ENCODE peak calls at places on chromosomes 6 and 20, in six cellular contexts. I, Q, V, F, P and U are unnamed samples.
A peak's percentile ranks its signal among the peaks of the same experiment; 100 is the strongest.

GRCh38 chr20:10260316-10260715 is 41.7 kb downstream of the SNAP25 start:
- DNase-seq in I (no peak), Q (no peak), V (no peak), F (no peak), P (no peak), U (no peak)

GRCh38 chr20:57829805-57830514 is 120.1 kb upstream of the PMEPA1 start:
- DNase-seq in I (no peak), Q (no peak), V (no peak), F (no peak), P (no peak), U (no peak)

GRCh38 chr20:25508083-25508770 is 77.1 kb downstream of the NINL start:
- DNase-seq in I (no peak), Q (peak; percentile 68), V (peak; percentile 46), F (no peak), P (no peak), U (no peak)

GRCh38 chr6:113632220-113632864 is 224.8 kb upstream of the MARCKS start:
- DNase-seq in I (no peak), Q (no peak), V (peak; percentile 62), F (peak; percentile 85), P (no peak), U (peak; percentile 5)

GRCh38 chr20:62737971-62738881 is 29.6 kb downstream of the NTSR1 start:
- DNase-seq in I (no peak), Q (no peak), V (no peak), F (no peak), P (no peak), U (no peak)

GRCh38 chr6:127026247-127026646 is 92.2 kb upstream of the RSPO3 start:
- DNase-seq in I (no peak), Q (no peak), V (no peak), F (peak; percentile 14), P (peak; percentile 79), U (no peak)

GRCh38 chr6:158654498-158654897 is 4.6 kb downstream of the SYTL3 start:
- DNase-seq in I (no peak), Q (peak; percentile 74), V (no peak), F (no peak), P (no peak), U (no peak)

GRCh38 chr6:139649718-139650117 is 275.3 kb upstream of the CITED2 start:
- DNase-seq in I (no peak), Q (no peak), V (no peak), F (no peak), P (no peak), U (no peak)

GRCh38 chr20:25063546-25063945 is 5.6 kb upstream of the ACSS1 start:
- DNase-seq in I (no peak), Q (no peak), V (no peak), F (no peak), P (no peak), U (no peak)

GRCh38 chr6:53858913-53859312 is 64.1 kb downstream of the LRRC1 start:
- DNase-seq in I (no peak), Q (no peak), V (no peak), F (no peak), P (no peak), U (no peak)

GRCh38 chr6:100808638-100809275 is 72.4 kb downstream of the ASCC3 start:
- DNase-seq in I (no peak), Q (no peak), V (no peak), F (peak; percentile 20), P (no peak), U (no peak)